ENCODE peak calls at places on chromosomes 4 and X, in ten cellular contexts. One of them, this sample, is unnamed.

GRCh38 chr4:153661915-153662314 is 22.2 kb upstream of the TLR2 start:
- DNase-seq in suprapubic skin: no peak
- DNase-seq in left colon: no peak
- DNase-seq in left cardiac atrium: no peak
- DNase-seq in DMS53: no peak
- DNase-seq in mesothelial cell of epicardium: no peak
- DNase-seq in WTC11: no peak
- DNase-seq in effector memory CD8-positive, alpha-beta T cell: no peak
- DNase-seq in Peyer's patch: no peak
- DNase-seq in activated CD4-positive, CD25-positive, alpha-beta regulatory T cell treated with anti-CD3 and anti-CD28 coated beads, Interleukin-2, amount 50 U/mL, for 16 hours: no peak
- DNase-seq in this sample: no peak

GRCh38 chr4:99383833-99384392 is 31.4 kb upstream of the ADH1C start:
- DNase-seq in suprapubic skin: no peak
- DNase-seq in left colon: no peak
- DNase-seq in left cardiac atrium: no peak
- DNase-seq in DMS53: no peak
- DNase-seq in mesothelial cell of epicardium: no peak
- DNase-seq in WTC11: no peak
- DNase-seq in effector memory CD8-positive, alpha-beta T cell: no peak
- DNase-seq in Peyer's patch: no peak
- DNase-seq in activated CD4-positive, CD25-positive, alpha-beta regulatory T cell treated with anti-CD3 and anti-CD28 coated beads, Interleukin-2, amount 50 U/mL, for 16 hours: no peak
- DNase-seq in this sample: no peak

GRCh38 chr4:140099993-140100392 is 54.0 kb downstream of the MAML3 start:
- DNase-seq in suprapubic skin: peak
- DNase-seq in left colon: peak
- DNase-seq in left cardiac atrium: peak
- DNase-seq in DMS53: no peak
- DNase-seq in mesothelial cell of epicardium: no peak
- DNase-seq in WTC11: no peak
- DNase-seq in effector memory CD8-positive, alpha-beta T cell: no peak
- DNase-seq in Peyer's patch: peak
- DNase-seq in activated CD4-positive, CD25-positive, alpha-beta regulatory T cell treated with anti-CD3 and anti-CD28 coated beads, Interleukin-2, amount 50 U/mL, for 16 hours: no peak
- DNase-seq in this sample: no peak

GRCh38 chr4:187993827-187994226 is 1.7 kb upstream of the ZFP42 start:
- DNase-seq in suprapubic skin: no peak
- DNase-seq in left colon: no peak
- DNase-seq in left cardiac atrium: no peak
- DNase-seq in DMS53: peak
- DNase-seq in mesothelial cell of epicardium: no peak
- DNase-seq in WTC11: peak
- DNase-seq in effector memory CD8-positive, alpha-beta T cell: no peak
- DNase-seq in Peyer's patch: no peak
- DNase-seq in activated CD4-positive, CD25-positive, alpha-beta regulatory T cell treated with anti-CD3 and anti-CD28 coated beads, Interleukin-2, amount 50 U/mL, for 16 hours: no peak
- DNase-seq in this sample: no peak

GRCh38 chrX:130120746-130121504 is 10.6 kb upstream of the ELF4 start:
- DNase-seq in suprapubic skin: peak
- DNase-seq in left colon: peak
- DNase-seq in left cardiac atrium: peak
- DNase-seq in DMS53: peak
- DNase-seq in mesothelial cell of epicardium: peak
- DNase-seq in WTC11: peak
- DNase-seq in effector memory CD8-positive, alpha-beta T cell: peak
- DNase-seq in Peyer's patch: peak
- DNase-seq in activated CD4-positive, CD25-positive, alpha-beta regulatory T cell treated with anti-CD3 and anti-CD28 coated beads, Interleukin-2, amount 50 U/mL, for 16 hours: peak
- DNase-seq in this sample: peak

GRCh38 chr4:4574792-4575191 is 32.9 kb upstream of the STX18 start:
- DNase-seq in suprapubic skin: no peak
- DNase-seq in left colon: peak
- DNase-seq in left cardiac atrium: peak
- DNase-seq in DMS53: peak
- DNase-seq in mesothelial cell of epicardium: peak
- DNase-seq in WTC11: no peak
- DNase-seq in effector memory CD8-positive, alpha-beta T cell: peak
- DNase-seq in Peyer's patch: peak
- DNase-seq in activated CD4-positive, CD25-positive, alpha-beta regulatory T cell treated with anti-CD3 and anti-CD28 coated beads, Interleukin-2, amount 50 U/mL, for 16 hours: no peak
- DNase-seq in this sample: peak

GRCh38 chr4:25896782-25897539 is 17.1 kb upstream of the SMIM20 start:
- DNase-seq in suprapubic skin: no peak
- DNase-seq in left colon: no peak
- DNase-seq in left cardiac atrium: no peak
- DNase-seq in DMS53: no peak
- DNase-seq in mesothelial cell of epicardium: no peak
- DNase-seq in WTC11: no peak
- DNase-seq in effector memory CD8-positive, alpha-beta T cell: no peak
- DNase-seq in Peyer's patch: no peak
- DNase-seq in activated CD4-positive, CD25-positive, alpha-beta regulatory T cell treated with anti-CD3 and anti-CD28 coated beads, Interleukin-2, amount 50 U/mL, for 16 hours: no peak
- DNase-seq in this sample: peak

GRCh38 chr4:133537882-133538281 is 388.8 kb downstream of the PCDH10 start:
- DNase-seq in suprapubic skin: no peak
- DNase-seq in left colon: no peak
- DNase-seq in left cardiac atrium: no peak
- DNase-seq in DMS53: no peak
- DNase-seq in mesothelial cell of epicardium: no peak
- DNase-seq in WTC11: no peak
- DNase-seq in effector memory CD8-positive, alpha-beta T cell: no peak
- DNase-seq in Peyer's patch: no peak
- DNase-seq in activated CD4-positive, CD25-positive, alpha-beta regulatory T cell treated with anti-CD3 and anti-CD28 coated beads, Interleukin-2, amount 50 U/mL, for 16 hours: no peak
- DNase-seq in this sample: no peak

GRCh38 chr4:161320377-161320776 is 843.4 kb downstream of the FSTL5 start:
- DNase-seq in suprapubic skin: no peak
- DNase-seq in left colon: no peak
- DNase-seq in left cardiac atrium: no peak
- DNase-seq in DMS53: peak
- DNase-seq in mesothelial cell of epicardium: no peak
- DNase-seq in WTC11: peak
- DNase-seq in effector memory CD8-positive, alpha-beta T cell: no peak
- DNase-seq in Peyer's patch: no peak
- DNase-seq in activated CD4-positive, CD25-positive, alpha-beta regulatory T cell treated with anti-CD3 and anti-CD28 coated beads, Interleukin-2, amount 50 U/mL, for 16 hours: no peak
- DNase-seq in this sample: no peak

GRCh38 chr4:107247738-107248137 is 211.6 kb upstream of the DKK2 start:
- DNase-seq in suprapubic skin: no peak
- DNase-seq in left colon: no peak
- DNase-seq in left cardiac atrium: no peak
- DNase-seq in DMS53: no peak
- DNase-seq in mesothelial cell of epicardium: no peak
- DNase-seq in WTC11: no peak
- DNase-seq in effector memory CD8-positive, alpha-beta T cell: no peak
- DNase-seq in Peyer's patch: no peak
- DNase-seq in activated CD4-positive, CD25-positive, alpha-beta regulatory T cell treated with anti-CD3 and anti-CD28 coated beads, Interleukin-2, amount 50 U/mL, for 16 hours: no peak
- DNase-seq in this sample: no peak

GRCh38 chr4:7359302-7360063 is 75.2 kb downstream of the PSAPL1 start:
- DNase-seq in suprapubic skin: no peak
- DNase-seq in left colon: no peak
- DNase-seq in left cardiac atrium: no peak
- DNase-seq in DMS53: peak
- DNase-seq in mesothelial cell of epicardium: no peak
- DNase-seq in WTC11: no peak
- DNase-seq in effector memory CD8-positive, alpha-beta T cell: no peak
- DNase-seq in Peyer's patch: no peak
- DNase-seq in activated CD4-positive, CD25-positive, alpha-beta regulatory T cell treated with anti-CD3 and anti-CD28 coated beads, Interleukin-2, amount 50 U/mL, for 16 hours: no peak
- DNase-seq in this sample: peak

GRCh38 chr4:29051381-29051965 is 1668.7 kb upstream of the PCDH7 start:
- DNase-seq in suprapubic skin: no peak
- DNase-seq in left colon: no peak
- DNase-seq in left cardiac atrium: no peak
- DNase-seq in DMS53: no peak
- DNase-seq in mesothelial cell of epicardium: no peak
- DNase-seq in WTC11: no peak
- DNase-seq in effector memory CD8-positive, alpha-beta T cell: no peak
- DNase-seq in Peyer's patch: no peak
- DNase-seq in activated CD4-positive, CD25-positive, alpha-beta regulatory T cell treated with anti-CD3 and anti-CD28 coated beads, Interleukin-2, amount 50 U/mL, for 16 hours: no peak
- DNase-seq in this sample: no peak

GRCh38 chr4:153661215-153661822 is 22.8 kb upstream of the TLR2 start:
- DNase-seq in suprapubic skin: no peak
- DNase-seq in left colon: no peak
- DNase-seq in left cardiac atrium: no peak
- DNase-seq in DMS53: no peak
- DNase-seq in mesothelial cell of epicardium: no peak
- DNase-seq in WTC11: no peak
- DNase-seq in effector memory CD8-positive, alpha-beta T cell: no peak
- DNase-seq in Peyer's patch: no peak
- DNase-seq in activated CD4-positive, CD25-positive, alpha-beta regulatory T cell treated with anti-CD3 and anti-CD28 coated beads, Interleukin-2, amount 50 U/mL, for 16 hours: no peak
- DNase-seq in this sample: no peak

GRCh38 chrX:16619024-16619423 is 30.9 kb upstream of the S100G start:
- DNase-seq in suprapubic skin: no peak
- DNase-seq in left colon: no peak
- DNase-seq in left cardiac atrium: no peak
- DNase-seq in DMS53: no peak
- DNase-seq in mesothelial cell of epicardium: no peak
- DNase-seq in WTC11: no peak
- DNase-seq in effector memory CD8-positive, alpha-beta T cell: no peak
- DNase-seq in Peyer's patch: no peak
- DNase-seq in activated CD4-positive, CD25-positive, alpha-beta regulatory T cell treated with anti-CD3 and anti-CD28 coated beads, Interleukin-2, amount 50 U/mL, for 16 hours: no peak
- DNase-seq in this sample: no peak

GRCh38 chr4:115353370-115353769 is 239.9 kb upstream of the NDST4 start:
- DNase-seq in suprapubic skin: no peak
- DNase-seq in left colon: no peak
- DNase-seq in left cardiac atrium: no peak
- DNase-seq in DMS53: no peak
- DNase-seq in mesothelial cell of epicardium: no peak
- DNase-seq in WTC11: no peak
- DNase-seq in effector memory CD8-positive, alpha-beta T cell: no peak
- DNase-seq in Peyer's patch: no peak
- DNase-seq in activated CD4-positive, CD25-positive, alpha-beta regulatory T cell treated with anti-CD3 and anti-CD28 coated beads, Interleukin-2, amount 50 U/mL, for 16 hours: no peak
- DNase-seq in this sample: no peak

GRCh38 chr4:159175165-159175988 is 72.5 kb downstream of the RAPGEF2 start:
- DNase-seq in suprapubic skin: no peak
- DNase-seq in left colon: peak
- DNase-seq in left cardiac atrium: peak
- DNase-seq in DMS53: peak
- DNase-seq in mesothelial cell of epicardium: peak
- DNase-seq in WTC11: peak
- DNase-seq in effector memory CD8-positive, alpha-beta T cell: peak
- DNase-seq in Peyer's patch: peak
- DNase-seq in activated CD4-positive, CD25-positive, alpha-beta regulatory T cell treated with anti-CD3 and anti-CD28 coated beads, Interleukin-2, amount 50 U/mL, for 16 hours: peak
- DNase-seq in this sample: peak

GRCh38 chrX:3191186-3191585 is 149.9 kb downstream of the ARSF start:
- DNase-seq in suprapubic skin: no peak
- DNase-seq in left colon: no peak
- DNase-seq in left cardiac atrium: no peak
- DNase-seq in DMS53: no peak
- DNase-seq in mesothelial cell of epicardium: no peak
- DNase-seq in WTC11: no peak
- DNase-seq in effector memory CD8-positive, alpha-beta T cell: no peak
- DNase-seq in Peyer's patch: no peak
- DNase-seq in activated CD4-positive, CD25-positive, alpha-beta regulatory T cell treated with anti-CD3 and anti-CD28 coated beads, Interleukin-2, amount 50 U/mL, for 16 hours: no peak
- DNase-seq in this sample: no peak

GRCh38 chrX:108019382-108019857 is 25.4 kb upstream of the VSIG1 start:
- DNase-seq in suprapubic skin: no peak
- DNase-seq in left colon: no peak
- DNase-seq in left cardiac atrium: no peak
- DNase-seq in DMS53: no peak
- DNase-seq in mesothelial cell of epicardium: no peak
- DNase-seq in WTC11: no peak
- DNase-seq in effector memory CD8-positive, alpha-beta T cell: no peak
- DNase-seq in Peyer's patch: no peak
- DNase-seq in activated CD4-positive, CD25-positive, alpha-beta regulatory T cell treated with anti-CD3 and anti-CD28 coated beads, Interleukin-2, amount 50 U/mL, for 16 hours: no peak
- DNase-seq in this sample: no peak

GRCh38 chr4:81599646-81600231 is 128.0 kb upstream of the RASGEF1B start:
- DNase-seq in suprapubic skin: no peak
- DNase-seq in left colon: no peak
- DNase-seq in left cardiac atrium: no peak
- DNase-seq in DMS53: no peak
- DNase-seq in mesothelial cell of epicardium: no peak
- DNase-seq in WTC11: no peak
- DNase-seq in effector memory CD8-positive, alpha-beta T cell: no peak
- DNase-seq in Peyer's patch: no peak
- DNase-seq in activated CD4-positive, CD25-positive, alpha-beta regulatory T cell treated with anti-CD3 and anti-CD28 coated beads, Interleukin-2, amount 50 U/mL, for 16 hours: no peak
- DNase-seq in this sample: no peak

GRCh38 chrX:107552976-107553375 is 75.3 kb upstream of the PRPS1 start:
- DNase-seq in suprapubic skin: no peak
- DNase-seq in left colon: no peak
- DNase-seq in left cardiac atrium: no peak
- DNase-seq in DMS53: no peak
- DNase-seq in mesothelial cell of epicardium: no peak
- DNase-seq in WTC11: no peak
- DNase-seq in effector memory CD8-positive, alpha-beta T cell: no peak
- DNase-seq in Peyer's patch: no peak
- DNase-seq in activated CD4-positive, CD25-positive, alpha-beta regulatory T cell treated with anti-CD3 and anti-CD28 coated beads, Interleukin-2, amount 50 U/mL, for 16 hours: no peak
- DNase-seq in this sample: no peak

GRCh38 chr4:176187610-176188009 is 7.8 kb downstream of the SPATA4 start:
- DNase-seq in suprapubic skin: no peak
- DNase-seq in left colon: no peak
- DNase-seq in left cardiac atrium: no peak
- DNase-seq in DMS53: peak
- DNase-seq in mesothelial cell of epicardium: no peak
- DNase-seq in WTC11: no peak
- DNase-seq in effector memory CD8-positive, alpha-beta T cell: no peak
- DNase-seq in Peyer's patch: no peak
- DNase-seq in activated CD4-positive, CD25-positive, alpha-beta regulatory T cell treated with anti-CD3 and anti-CD28 coated beads, Interleukin-2, amount 50 U/mL, for 16 hours: no peak
- DNase-seq in this sample: no peak

GRCh38 chr4:153792007-153792892 is 3.4 kb upstream of the SFRP2 start:
- DNase-seq in suprapubic skin: no peak
- DNase-seq in left colon: peak
- DNase-seq in left cardiac atrium: peak
- DNase-seq in DMS53: peak
- DNase-seq in mesothelial cell of epicardium: peak
- DNase-seq in WTC11: peak
- DNase-seq in effector memory CD8-positive, alpha-beta T cell: no peak
- DNase-seq in Peyer's patch: no peak
- DNase-seq in activated CD4-positive, CD25-positive, alpha-beta regulatory T cell treated with anti-CD3 and anti-CD28 coated beads, Interleukin-2, amount 50 U/mL, for 16 hours: no peak
- DNase-seq in this sample: peak